ENCODE peak calls at places on chromosomes 4 and X, in four cellular contexts. N is gastrocnemius medialis, R is right lobe of liver, O is fibroblast of lung. D is an unnamed sample. For H3K4me1, the result is how much of the 10 kb centered on the place peaks cover.

GRCh38 chrX:38929966-38930421 is 128.7 kb downstream of the MID1IP1 start:
- DNase-seq in R (no peak), O (peak), N (peak), D (no peak)

GRCh38 chr4:150562751-150563150 is 19.2 kb upstream of the MAB21L2 start:
- DNase-seq in N (no peak), O (no peak), R (no peak), D (no peak)

GRCh38 chrX:65999563-66000148 is 40.2 kb downstream of the VSIG4 start:
- DNase-seq in O (no peak), N (no peak), R (no peak), D (no peak)

GRCh38 chrX:33161829-33162228 is 49.5 kb downstream of the DMD start:
- DNase-seq in N (no peak), R (no peak), O (no peak), D (no peak)

GRCh38 chr4:153564630-153565525 is 98.7 kb downstream of the TMEM131L start:
- DNase-seq in R (peak), O (peak), N (peak), D (no peak)

GRCh38 chr4:94175553-94176260 is 32.0 kb upstream of the SMARCAD1 start:
- DNase-seq in R (no peak), N (no peak), O (no peak), D (no peak)

GRCh38 chr4:158670975-158671664 is 567 bp downstream of the C4orf46 start:
- DNase-seq in N (peak), R (peak), O (peak), D (peak)

GRCh38 chr4:112766422-112766821 is 129.5 kb downstream of the LARP7 start:
- DNase-seq in N (no peak), R (no peak), O (peak), D (no peak)

GRCh38 chrX:44432641-44433040 is 89.2 kb upstream of the EFHC2 start:
- DNase-seq in N (peak), O (no peak), R (no peak), D (no peak)

GRCh38 chrX:15301924-15302323 is 13.5 kb downstream of the ASB11 start:
- DNase-seq in O (no peak), R (peak), N (peak), D (peak)

GRCh38 chr4:166301266-166301665 is 428.2 kb downstream of the TLL1 start:
- DNase-seq in N (no peak), R (no peak), O (peak), D (no peak)

GRCh38 chr4:123446791-123447474 is 50.3 kb downstream of the SPRY1 start:
- DNase-seq in O (no peak), R (no peak), N (no peak), D (no peak)

GRCh38 chr4:180057891-180058643 is 2185.1 kb upstream of the TENM3 start:
- DNase-seq in R (peak), N (no peak), O (peak), D (no peak)

GRCh38 chrX:33252306-33252825 is 41.0 kb upstream of the DMD start:
- DNase-seq in O (no peak), N (no peak), R (no peak), D (no peak)

GRCh38 chr4:72094054-72094780 is 62.4 kb downstream of the NPFFR2 start:
- DNase-seq in N (no peak), O (no peak), R (no peak), D (no peak)

GRCh38 chr4:22473268-22473667 is 42.6 kb downstream of the ADGRA3 start:
- DNase-seq in O (peak), N (no peak), R (no peak), D (no peak)

GRCh38 chrX:106039920-106040319 is 1.4 kb upstream of the SERPINA7 start:
- DNase-seq in O (no peak), N (no peak), R (no peak), D (no peak)

GRCh38 chrX:74119016-74119910 is 184.7 kb upstream of the ZCCHC13 start:
- DNase-seq in O (peak), R (no peak), N (no peak), D (no peak)

GRCh38 chr4:79088991-79089705 is 149.9 kb upstream of the PAQR3 start:
- DNase-seq in O (no peak), N (no peak), R (no peak), D (no peak)

GRCh38 chrX:112913807-112914206 is 73.2 kb upstream of the AMOT start:
- DNase-seq in N (no peak), R (no peak), O (no peak), D (no peak)

GRCh38 chr4:39320381-39321115 is 45.6 kb downstream of the RFC1 start:
- DNase-seq in O (peak), N (no peak), R (no peak), D (no peak)

GRCh38 chr4:121030151-121030550 is 42.2 kb downstream of the NDNF start:
- DNase-seq in O (peak), R (no peak), N (no peak), D (no peak)

GRCh38 chrX:110146521-110146920 is 143.6 kb downstream of the TMEM164 start:
- DNase-seq in N (no peak), R (no peak), O (peak), D (no peak)

GRCh38 chrX:12945494-12945893 is 29.4 kb upstream of the TMSB4X start:
- DNase-seq in N (no peak), R (no peak), O (no peak), D (no peak)

GRCh38 chr4:6942238-6942800 is 32.7 kb downstream of the TBC1D14 start:
- DNase-seq in N (no peak), R (no peak), O (peak), D (peak)

GRCh38 chr4:110211007-110211769 is 12.8 kb upstream of the ELOVL6 start:
- DNase-seq in O (peak), R (no peak), N (no peak), D (peak)

GRCh38 chrX:136035663-136036062 is 50.4 kb downstream of the SLC9A6 start:
- DNase-seq in N (no peak), R (no peak), O (no peak), D (no peak)

GRCh38 chrX:134810211-134810610 is 151.9 kb upstream of the PLAC1 start:
- DNase-seq in R (no peak), O (peak), N (no peak), D (no peak)

GRCh38 chrX:54530358-54530900 is 410 bp downstream of the GNL3L start:
- DNase-seq in O (no peak), N (no peak), R (no peak), D (peak)

DNA sequence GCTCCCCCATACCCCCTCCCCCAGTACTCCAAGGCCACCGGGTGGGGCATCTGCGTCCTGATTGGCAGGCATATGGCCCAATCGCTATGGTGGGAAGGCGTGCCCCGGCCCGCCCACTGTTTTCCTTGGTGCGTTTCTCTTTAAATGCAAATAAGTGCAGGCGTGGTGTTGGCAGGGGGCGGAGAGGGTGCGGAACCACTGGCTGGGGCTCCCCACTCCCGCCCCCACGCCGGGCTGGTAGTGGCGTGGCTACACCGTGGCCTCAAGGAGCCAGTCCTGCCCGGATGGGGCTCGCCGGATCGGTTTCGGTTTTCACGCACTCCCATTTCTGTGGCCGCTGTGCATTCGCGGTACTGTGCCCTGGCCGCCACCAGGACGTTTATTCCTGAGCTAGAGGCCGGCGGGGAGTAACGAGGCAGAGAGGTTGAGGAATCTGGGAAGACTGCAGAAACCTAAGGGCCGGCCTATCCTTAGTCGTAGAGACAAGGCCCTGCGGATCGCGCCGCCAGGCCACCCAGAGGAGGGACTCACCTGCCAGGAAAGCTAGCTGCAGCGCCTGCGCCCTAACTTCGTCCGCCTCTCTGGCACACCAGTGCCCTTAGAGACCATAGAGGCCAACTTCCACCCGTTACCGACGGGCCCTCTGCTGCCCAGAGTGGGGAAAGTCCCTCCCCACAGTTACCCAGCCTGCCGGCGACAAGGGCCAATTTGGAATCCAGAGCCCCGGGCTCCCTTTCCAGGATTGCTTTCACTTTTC is 405 bp upstream of the AMER1 start:
- DNase-seq in O (peak), N (peak), R (peak), D (peak)
- TF ChIP-seq CTCF in O (no peak), N (peak), R (no peak), D (no peak)

GRCh38 chr4:8371251-8371995 is 69.1 kb downstream of the ACOX3 start:
- DNase-seq in O (no peak), N (no peak), R (no peak), D (no peak)
- H3K4me1 ChIP-seq in O (under half), N (under half), R (under half), D (under half)

GRCh38 chr4:65089666-65090065 is 580.6 kb downstream of the EPHA5 start:
- DNase-seq in R (no peak), O (peak), N (no peak), D (no peak)
- TF ChIP-seq CTCF in R (peak), O (no peak), N (no peak), D (no peak)

DNA sequence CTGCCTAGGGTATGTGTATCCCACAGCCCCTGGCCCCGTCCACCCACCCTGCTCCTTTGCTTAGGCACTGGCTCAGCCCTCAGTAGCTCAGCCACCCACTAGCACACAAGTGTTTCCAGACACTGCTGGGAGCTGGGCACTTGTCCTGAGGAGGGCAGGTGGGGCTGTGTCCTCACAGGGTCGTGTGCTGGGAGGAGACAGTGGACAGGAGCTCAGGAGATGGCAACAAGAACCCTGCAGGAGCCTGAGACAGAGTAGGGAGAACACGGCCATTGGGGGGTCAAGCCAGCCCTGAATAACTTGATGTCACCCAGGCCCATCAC is 5.5 kb upstream of the CPLX1 start:
- DNase-seq in O (no peak), N (no peak), R (no peak), D (no peak)
- H3K4me1 ChIP-seq in O (under half), N (under half), R (under half), D (under half)

DNA sequence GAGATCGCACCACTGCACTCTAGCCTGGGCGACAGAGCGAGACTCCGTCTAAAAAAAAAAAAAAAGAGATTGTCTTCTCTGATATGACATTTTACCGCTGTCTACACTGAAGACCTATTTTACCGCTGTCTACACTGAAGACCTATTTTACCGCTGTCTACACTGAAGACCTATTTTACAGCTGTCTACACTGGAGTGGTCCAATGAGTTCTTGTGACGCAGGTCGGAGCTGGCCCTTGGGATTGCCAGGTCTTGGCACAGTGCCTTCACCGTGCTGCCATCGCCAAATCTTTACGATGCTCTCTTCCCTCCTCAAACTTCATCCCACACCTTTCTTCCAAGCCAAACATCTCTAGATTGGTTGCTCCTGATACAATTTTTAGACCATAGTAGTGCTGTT is 183.1 kb upstream of the FAT1 start:
- DNase-seq in R (no peak), N (no peak), O (no peak), D (no peak)
- TF ChIP-seq CTCF in R (no peak), N (no peak), O (no peak), D (no peak)

DNA sequence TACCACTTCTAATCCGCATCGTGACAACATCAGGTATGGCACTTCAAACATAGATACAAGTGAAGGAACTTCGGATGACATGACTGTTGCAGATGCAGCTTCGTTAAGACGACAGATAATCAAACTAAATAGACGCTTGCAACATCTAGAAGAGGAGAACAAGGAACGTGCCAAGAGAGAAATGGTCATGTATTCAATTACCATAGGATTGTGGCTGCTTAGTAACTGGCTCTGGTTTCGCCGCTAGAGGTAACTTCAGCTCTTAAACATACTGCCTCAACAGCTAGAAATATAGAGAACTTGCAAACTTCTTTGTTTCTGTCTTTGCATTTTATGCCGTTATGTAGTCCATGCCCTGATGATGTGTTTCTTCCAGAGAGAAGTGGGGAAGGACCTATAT is 530.8 kb upstream of the DIPK2B start:
- DNase-seq in O (no peak), R (no peak), N (no peak), D (no peak)
- H3K4me1 ChIP-seq in O (under half), R (under half), N (under half), D (under half)

D was measured in CD8-positive, alpha-beta T cell.